ENCODE peak calls at places on chromosome 13, in eight cellular contexts. One of them, this sample, is unnamed. For H3K9me3, the result is how much of the 10 kb centered on the place peaks cover.

GRCh38 chr13:59364508-59365187 is 799.1 kb downstream of the DIAPH3 start:
- DNase-seq in body of pancreas: no peak
- DNase-seq in uterus: no peak
- DNase-seq in WERI-Rb-1: no peak
- DNase-seq in psoas muscle: no peak
- DNase-seq in upper lobe of right lung: no peak
- DNase-seq in left lung: no peak
- DNase-seq in stomach: no peak
- DNase-seq in this sample: no peak

GRCh38 chr13:35781661-35782060 is 305.2 kb upstream of the MAB21L1 start:
- DNase-seq in left lung: no peak
- DNase-seq in uterus: no peak
- DNase-seq in body of pancreas: no peak
- DNase-seq in stomach: no peak
- DNase-seq in psoas muscle: no peak
- DNase-seq in WERI-Rb-1: no peak
- DNase-seq in upper lobe of right lung: no peak
- DNase-seq in this sample: no peak

GRCh38 chr13:49367640-49368431 is 76.0 kb downstream of the CAB39L start:
- DNase-seq in uterus: no peak
- DNase-seq in stomach: no peak
- DNase-seq in upper lobe of right lung: no peak
- DNase-seq in psoas muscle: no peak
- DNase-seq in body of pancreas: no peak
- DNase-seq in left lung: no peak
- DNase-seq in WERI-Rb-1: peak
- DNase-seq in this sample: no peak

GRCh38 chr13:87295636-87296035 is 375.5 kb upstream of the SLITRK5 start:
- DNase-seq in uterus: no peak
- DNase-seq in body of pancreas: no peak
- DNase-seq in psoas muscle: no peak
- DNase-seq in upper lobe of right lung: no peak
- DNase-seq in WERI-Rb-1: no peak
- DNase-seq in stomach: no peak
- DNase-seq in left lung: no peak
- DNase-seq in this sample: no peak

GRCh38 chr13:114067381-114067885 is 65.0 kb downstream of the RASA3 start:
- DNase-seq in WERI-Rb-1: no peak
- DNase-seq in psoas muscle: no peak
- DNase-seq in upper lobe of right lung: no peak
- DNase-seq in body of pancreas: no peak
- DNase-seq in left lung: no peak
- DNase-seq in stomach: no peak
- DNase-seq in uterus: no peak
- DNase-seq in this sample: no peak

GRCh38 chr13:101711307-101712025 is 259.0 kb downstream of the ITGBL1 start:
- DNase-seq in psoas muscle: peak
- DNase-seq in stomach: no peak
- DNase-seq in body of pancreas: no peak
- DNase-seq in WERI-Rb-1: no peak
- DNase-seq in uterus: no peak
- DNase-seq in left lung: no peak
- DNase-seq in upper lobe of right lung: no peak
- DNase-seq in this sample: peak

GRCh38 chr13:112603641-112604220 is 15.8 kb upstream of the TUBGCP3 start:
- DNase-seq in left lung: no peak
- DNase-seq in WERI-Rb-1: peak
- DNase-seq in uterus: no peak
- DNase-seq in upper lobe of right lung: no peak
- DNase-seq in body of pancreas: no peak
- DNase-seq in psoas muscle: no peak
- DNase-seq in stomach: no peak
- DNase-seq in this sample: no peak

GRCh38 chr13:59346861-59347470 is 816.8 kb downstream of the DIAPH3 start:
- DNase-seq in WERI-Rb-1: no peak
- DNase-seq in left lung: no peak
- DNase-seq in stomach: no peak
- DNase-seq in psoas muscle: no peak
- DNase-seq in upper lobe of right lung: no peak
- DNase-seq in uterus: no peak
- DNase-seq in body of pancreas: peak
- DNase-seq in this sample: no peak

GRCh38 chr13:68275758-68276157 is 1045.6 kb upstream of the PCDH9 start:
- DNase-seq in body of pancreas: no peak
- DNase-seq in psoas muscle: no peak
- DNase-seq in upper lobe of right lung: no peak
- DNase-seq in left lung: no peak
- DNase-seq in WERI-Rb-1: no peak
- DNase-seq in uterus: no peak
- DNase-seq in stomach: no peak
- DNase-seq in this sample: no peak

GRCh38 chr13:27359203-27359821 is 65.1 kb upstream of the GTF3A start:
- DNase-seq in left lung: no peak
- DNase-seq in stomach: peak
- DNase-seq in WERI-Rb-1: peak
- DNase-seq in body of pancreas: peak
- DNase-seq in uterus: peak
- DNase-seq in psoas muscle: peak
- DNase-seq in upper lobe of right lung: peak
- DNase-seq in this sample: peak

GRCh38 chr13:33611016-33611805 is 206.7 kb upstream of the RFC3 start:
- DNase-seq in psoas muscle: peak
- DNase-seq in body of pancreas: peak
- DNase-seq in upper lobe of right lung: no peak
- DNase-seq in WERI-Rb-1: no peak
- DNase-seq in left lung: no peak
- DNase-seq in uterus: peak
- DNase-seq in stomach: peak
- DNase-seq in this sample: peak

GRCh38 chr13:24623141-24623665 is 57.0 kb upstream of the ATP12A start:
- DNase-seq in upper lobe of right lung: no peak
- DNase-seq in stomach: no peak
- DNase-seq in left lung: no peak
- DNase-seq in uterus: no peak
- DNase-seq in body of pancreas: no peak
- DNase-seq in WERI-Rb-1: no peak
- DNase-seq in psoas muscle: no peak
- DNase-seq in this sample: no peak

GRCh38 chr13:111404746-111405145 is 84.3 kb downstream of the TEX29 start:
- DNase-seq in WERI-Rb-1: no peak
- DNase-seq in stomach: no peak
- DNase-seq in upper lobe of right lung: peak
- DNase-seq in left lung: no peak
- DNase-seq in psoas muscle: no peak
- DNase-seq in uterus: no peak
- DNase-seq in body of pancreas: no peak
- DNase-seq in this sample: no peak

GRCh38 chr13:25378528-25378927 is 6.8 kb downstream of the ATP8A2 start:
- DNase-seq in psoas muscle: no peak
- DNase-seq in body of pancreas: no peak
- DNase-seq in left lung: no peak
- DNase-seq in stomach: no peak
- DNase-seq in uterus: no peak
- DNase-seq in WERI-Rb-1: peak
- DNase-seq in upper lobe of right lung: no peak
- DNase-seq in this sample: no peak

GRCh38 chr13:47459512-47459911 is 541.6 kb downstream of the SUCLA2 start:
- DNase-seq in left lung: no peak
- DNase-seq in body of pancreas: no peak
- DNase-seq in upper lobe of right lung: no peak
- DNase-seq in stomach: no peak
- DNase-seq in WERI-Rb-1: peak
- DNase-seq in psoas muscle: no peak
- DNase-seq in uterus: no peak
- DNase-seq in this sample: no peak

GRCh38 chr13:31846182-31846938 is 107.0 kb downstream of the RXFP2 start:
- DNase-seq in body of pancreas: peak
- DNase-seq in stomach: peak
- DNase-seq in left lung: peak
- DNase-seq in psoas muscle: peak
- DNase-seq in uterus: peak
- DNase-seq in WERI-Rb-1: peak
- DNase-seq in upper lobe of right lung: peak
- DNase-seq in this sample: peak

GRCh38 chr13:59801107-59801880 is 362.4 kb downstream of the DIAPH3 start:
- DNase-seq in left lung: no peak
- DNase-seq in psoas muscle: no peak
- DNase-seq in stomach: no peak
- DNase-seq in body of pancreas: no peak
- DNase-seq in upper lobe of right lung: no peak
- DNase-seq in WERI-Rb-1: no peak
- DNase-seq in uterus: no peak
- DNase-seq in this sample: no peak

GRCh38 chr13:43227721-43228120 is 204.3 kb downstream of the DNAJC15 start:
- DNase-seq in upper lobe of right lung: no peak
- DNase-seq in stomach: no peak
- DNase-seq in uterus: no peak
- DNase-seq in body of pancreas: no peak
- DNase-seq in WERI-Rb-1: no peak
- DNase-seq in left lung: no peak
- DNase-seq in psoas muscle: no peak
- DNase-seq in this sample: no peak

DNA sequence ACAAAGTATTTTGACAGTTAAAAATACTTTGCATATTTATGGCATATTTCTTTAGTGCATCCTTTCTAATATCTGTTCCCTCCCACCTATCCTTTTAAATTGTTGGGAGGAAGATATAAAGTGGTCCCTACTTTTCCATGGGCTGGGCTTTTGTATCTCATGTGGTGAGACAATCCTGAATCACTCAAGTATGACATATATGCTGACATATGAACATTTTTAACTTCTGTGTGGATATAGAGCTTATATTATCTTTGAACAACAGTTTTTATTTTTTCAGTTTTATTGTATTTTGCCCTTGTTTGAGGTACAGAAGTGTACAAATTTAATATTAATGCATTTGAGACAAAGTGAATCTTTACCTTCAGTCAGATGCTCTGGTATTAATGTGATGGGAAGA is 3.4 kb downstream of the ZMYM2 start:
- DNase-seq in WERI-Rb-1: no peak
- DNase-seq in psoas muscle: no peak
- DNase-seq in body of pancreas: no peak
- DNase-seq in stomach: no peak
- DNase-seq in uterus: no peak
- DNase-seq in upper lobe of right lung: no peak
- DNase-seq in left lung: no peak
- DNase-seq in this sample: no peak
- H3K4me3 ChIP-seq in WERI-Rb-1: no peak
- H3K4me3 ChIP-seq in psoas muscle: no peak
- H3K4me3 ChIP-seq in body of pancreas: no peak
- H3K4me3 ChIP-seq in stomach: no peak
- H3K4me3 ChIP-seq in uterus: no peak
- H3K4me3 ChIP-seq in upper lobe of right lung: no peak
- H3K4me3 ChIP-seq in left lung: no peak
- H3K4me3 ChIP-seq in this sample: no peak

DNA sequence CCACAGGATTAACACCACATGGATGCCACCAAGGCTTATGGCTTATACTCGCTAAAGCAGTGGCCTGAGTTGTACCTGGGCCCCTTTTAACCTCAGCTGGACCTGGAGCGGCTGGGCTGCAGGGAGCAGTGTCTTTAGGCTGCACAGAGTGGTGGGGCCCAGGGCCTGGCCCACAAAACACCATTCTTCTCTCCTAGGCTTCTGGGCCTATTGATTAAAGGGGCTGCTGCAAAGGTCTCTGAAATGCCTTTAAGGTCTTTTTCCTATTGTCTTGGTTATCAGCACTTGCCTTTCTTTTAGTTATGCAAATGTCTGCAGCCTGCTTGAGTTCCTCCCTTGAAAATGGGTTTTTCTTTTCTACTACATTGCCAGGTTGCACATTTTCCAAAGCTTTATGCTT is 973.9 kb upstream of the PRR20A start:
- DNase-seq in body of pancreas: no peak
- DNase-seq in psoas muscle: no peak
- DNase-seq in left lung: no peak
- DNase-seq in uterus: no peak
- DNase-seq in WERI-Rb-1: no peak
- DNase-seq in stomach: no peak
- DNase-seq in upper lobe of right lung: no peak
- DNase-seq in this sample: no peak
- H3K9me3 ChIP-seq in body of pancreas: under half
- H3K9me3 ChIP-seq in psoas muscle: under half
- H3K9me3 ChIP-seq in left lung: under half
- H3K9me3 ChIP-seq in uterus: under half
- H3K9me3 ChIP-seq in WERI-Rb-1: under half
- H3K9me3 ChIP-seq in stomach: under half
- H3K9me3 ChIP-seq in upper lobe of right lung: under half
- H3K9me3 ChIP-seq in this sample: under half

DNA sequence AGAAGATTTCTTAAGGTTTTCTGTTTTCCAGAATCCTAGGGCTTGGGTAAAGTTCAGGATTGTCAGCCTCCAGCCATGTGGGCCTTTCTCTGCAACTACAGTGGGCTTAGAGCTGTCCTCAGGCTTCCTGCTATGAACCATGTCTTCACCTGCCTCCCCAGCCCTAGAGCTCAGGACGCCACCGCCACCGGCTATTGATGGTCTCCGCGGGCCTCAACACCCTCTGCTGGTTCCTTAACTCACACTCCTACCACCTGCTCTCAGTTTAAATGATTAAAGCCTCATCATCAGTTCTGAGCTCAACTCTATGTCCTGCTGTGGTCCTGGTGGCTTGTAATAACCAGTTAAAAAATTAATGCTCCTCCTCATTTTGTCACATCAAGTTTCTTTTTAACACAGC is 221.0 kb downstream of the EFNB2 start:
- DNase-seq in WERI-Rb-1: peak
- DNase-seq in left lung: no peak
- DNase-seq in stomach: no peak
- DNase-seq in uterus: no peak
- DNase-seq in psoas muscle: no peak
- DNase-seq in upper lobe of right lung: no peak
- DNase-seq in body of pancreas: no peak
- DNase-seq in this sample: no peak
- H3K27ac ChIP-seq in WERI-Rb-1: no peak
- H3K27ac ChIP-seq in left lung: no peak
- H3K27ac ChIP-seq in stomach: no peak
- H3K27ac ChIP-seq in uterus: no peak
- H3K27ac ChIP-seq in psoas muscle: no peak
- H3K27ac ChIP-seq in upper lobe of right lung: no peak
- H3K27ac ChIP-seq in body of pancreas: no peak
- H3K27ac ChIP-seq in this sample: no peak

DNA sequence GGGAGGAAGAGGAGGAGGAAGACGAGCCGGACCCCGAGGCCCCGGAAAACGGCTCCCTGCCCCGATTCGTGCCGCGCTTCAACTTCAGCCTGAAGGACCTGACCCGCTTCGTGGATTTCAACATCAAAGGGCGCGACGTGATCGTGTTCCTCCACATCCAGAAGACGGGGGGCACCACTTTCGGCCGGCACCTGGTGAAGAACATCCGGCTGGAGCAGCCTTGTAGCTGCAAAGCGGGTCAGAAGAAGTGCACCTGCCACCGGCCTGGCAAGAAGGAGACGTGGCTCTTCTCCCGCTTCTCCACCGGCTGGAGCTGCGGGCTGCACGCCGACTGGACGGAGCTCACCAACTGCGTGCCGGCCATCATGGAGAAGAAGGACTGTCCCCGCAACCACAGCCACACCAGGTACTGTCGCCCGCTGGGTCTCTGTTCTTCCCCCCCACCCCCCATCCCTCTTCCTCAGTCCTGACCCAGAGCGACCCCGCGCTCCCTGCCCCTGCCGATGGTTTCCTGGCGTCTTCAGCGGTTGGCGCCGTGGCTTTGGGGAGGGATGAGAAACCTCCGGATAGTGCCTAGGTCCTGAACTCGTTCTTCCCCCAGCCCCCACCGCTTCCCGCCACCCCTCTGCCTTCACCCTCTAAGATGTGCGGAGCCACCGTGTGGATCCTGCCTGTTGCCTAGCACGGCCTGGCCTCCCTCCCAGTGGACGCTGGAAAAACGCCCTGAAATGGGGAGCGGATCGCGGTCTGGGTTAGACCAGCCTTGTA is 1.4 kb downstream of the HS6ST3 start:
- DNase-seq in body of pancreas: peak
- DNase-seq in uterus: peak
- DNase-seq in stomach: peak
- DNase-seq in left lung: peak
- DNase-seq in WERI-Rb-1: peak
- DNase-seq in upper lobe of right lung: peak
- DNase-seq in psoas muscle: peak
- DNase-seq in this sample: peak
- H3K4me3 ChIP-seq in body of pancreas: peak
- H3K4me3 ChIP-seq in uterus: peak
- H3K4me3 ChIP-seq in stomach: peak
- H3K4me3 ChIP-seq in left lung: no peak
- H3K4me3 ChIP-seq in WERI-Rb-1: peak
- H3K4me3 ChIP-seq in upper lobe of right lung: peak
- H3K4me3 ChIP-seq in psoas muscle: peak
- H3K4me3 ChIP-seq in this sample: peak

This sample was measured in left ventricle myocardium inferior.